ENCODE peak calls at places on chromosomes 11 and 22, in seven cellular contexts. U is endothelial cell of umbilical vein, P is GM12892, J is esophagus squamous epithelium, A is body of pancreas, O is thyroid gland, S is breast epithelium. H is an unnamed sample.

GRCh38 chr11:134045799-134046635 is 22.9 kb upstream of the JAM3 start:
- DNase-seq in U (no peak), A (no peak), J (no peak), O (no peak), S (no peak), P (no peak), H (no peak)

GRCh38 chr11:77130763-77131513 is 2.9 kb downstream of the MYO7A start:
- DNase-seq in A (peak; percentile 53), P (no peak), J (no peak), S (no peak), O (peak; percentile 70), U (no peak), H (no peak)

GRCh38 chr11:112343368-112344039 is 82.8 kb upstream of the PLET1 start:
- DNase-seq in P (no peak), J (no peak), U (peak; percentile 55), A (no peak), O (no peak), S (no peak), H (no peak)

GRCh38 chr11:103863497-103863896 is 172.9 kb upstream of the DDI1 start:
- DNase-seq in U (no peak), A (no peak), J (no peak), S (no peak), P (no peak), O (no peak), H (no peak)

GRCh38 chr11:36376888-36377758 is 81.0 kb downstream of the PRR5L start:
- DNase-seq in S (no peak), P (peak; percentile 36), A (peak; percentile 19), U (peak; percentile 35), J (no peak), O (no peak), H (no peak)

GRCh38 chr11:130999086-130999485 is 82.8 kb upstream of the SNX19 start:
- DNase-seq in A (no peak), U (peak; percentile 64), P (no peak), J (no peak), S (no peak), O (no peak), H (no peak)

GRCh38 chr22:26185190-26185589 is 15.9 kb downstream of the SEZ6L start:
- DNase-seq in O (no peak), U (no peak), A (no peak), J (no peak), P (no peak), S (no peak), H (no peak)

GRCh38 chr11:10858505-10859360 is 880 bp upstream of the ZBED5 start:
- DNase-seq in P (no peak), U (peak; percentile 63), O (peak; percentile 61), J (no peak), S (peak; percentile 60), A (peak; percentile 70), H (peak; percentile 7)

GRCh38 chr11:122556605-122557004 is 98.9 kb upstream of the UBASH3B start:
- DNase-seq in O (peak; percentile 57), U (no peak), P (no peak), J (no peak), S (no peak), A (no peak), H (no peak)

GRCh38 chr11:69874984-69875673 is 55.9 kb upstream of the FGF3 start:
- DNase-seq in O (no peak), J (no peak), U (no peak), A (peak; percentile 2), S (no peak), P (no peak), H (no peak)

GRCh38 chr22:49011379-49011768 is 816.3 kb downstream of the BRD1 start:
- DNase-seq in S (no peak), U (no peak), A (peak; percentile 5), O (no peak), P (no peak), J (no peak), H (no peak)

GRCh38 chr11:13949876-13950275 is 12.6 kb upstream of the SPON1 start:
- DNase-seq in U (peak; percentile 14), A (no peak), O (no peak), J (no peak), P (no peak), S (no peak), H (no peak)

GRCh38 chr22:48945621-48946458 is 881.8 kb downstream of the BRD1 start:
- DNase-seq in S (no peak), A (no peak), O (no peak), P (no peak), J (no peak), U (no peak), H (no peak)

GRCh38 chr11:104001474-104001873 is 35.0 kb upstream of the DDI1 start:
- DNase-seq in J (no peak), A (no peak), S (no peak), O (no peak), P (no peak), U (no peak), H (no peak)

GRCh38 chr11:70574725-70575347 is 176.5 kb downstream of the CTTN start:
- DNase-seq in S (no peak), A (no peak), P (no peak), U (no peak), J (no peak), O (no peak), H (no peak)

GRCh38 chr11:115709297-115709696 is 205.1 kb upstream of the CADM1 start:
- DNase-seq in A (no peak), S (no peak), O (no peak), P (no peak), U (no peak), J (no peak), H (no peak)

GRCh38 chr22:17777005-17777716 is 2.9 kb upstream of the BID start:
- DNase-seq in P (peak; percentile 76), S (no peak), O (no peak), U (peak; percentile 14), J (no peak), A (no peak), H (no peak)

GRCh38 chr11:61004037-61004641 is 32.7 kb downstream of the CD6 start:
- DNase-seq in U (no peak), J (no peak), O (peak; percentile 27), P (no peak), A (no peak), S (no peak), H (no peak)

DNA sequence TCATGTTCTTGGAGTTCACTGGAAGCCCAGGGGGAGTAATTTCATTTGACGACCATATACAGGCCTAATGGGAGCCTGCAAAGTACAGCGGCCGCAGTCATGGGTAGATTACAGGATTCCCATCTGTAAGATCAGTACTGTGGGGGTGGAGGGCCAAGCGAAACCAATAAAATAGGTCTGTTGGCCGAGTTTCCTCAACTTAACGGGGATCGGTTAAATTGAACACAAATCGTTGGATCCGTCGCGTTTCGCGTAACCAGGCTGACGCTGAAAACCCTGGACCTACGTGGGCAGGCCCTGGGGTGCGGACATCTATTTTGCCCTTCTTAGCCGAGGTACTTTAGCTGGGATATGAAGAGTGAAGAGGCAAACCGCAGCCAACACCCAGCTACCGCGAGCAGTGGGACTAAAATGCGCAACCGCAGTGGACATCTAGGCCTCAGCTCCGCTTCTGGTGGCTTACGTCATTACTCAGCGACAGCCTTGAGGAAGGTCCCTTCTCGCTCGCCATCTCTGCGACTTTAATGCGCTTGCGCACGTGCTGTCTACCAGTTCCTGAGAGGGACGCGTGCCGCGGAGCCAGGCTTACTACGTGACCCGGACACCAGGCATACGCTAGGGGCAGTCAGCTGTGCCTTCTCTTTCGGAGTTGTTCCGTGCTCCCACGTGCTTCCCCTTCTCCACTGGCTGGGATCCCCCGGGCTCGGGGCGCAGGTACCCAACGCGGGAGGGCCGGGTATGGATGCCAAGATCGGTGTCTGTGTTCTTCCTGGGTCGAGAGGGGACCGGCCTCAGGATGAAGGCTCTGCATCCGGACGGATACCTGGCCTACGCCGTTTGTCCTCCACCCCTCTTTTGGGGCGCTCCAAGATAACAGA is at the start of gene NAT10:
- DNase-seq in U (peak; percentile 99), J (peak; percentile 87), P (peak; percentile 74), O (peak; percentile 96), S (peak; percentile 97), A (peak; percentile 97), H (peak; percentile 83)
- TF ChIP-seq POLR2A in U (peak; percentile 99), J (peak; percentile 70), P (peak; percentile 98), O (peak; percentile 85), S (peak; percentile 81), A (peak; percentile 95), H (peak; percentile 77)

GRCh38 chr22:46072030-46072881 is 78.1 kb upstream of the PPARA start:
- DNase-seq in O (peak; percentile 76), S (peak; percentile 75), J (no peak), A (peak; percentile 63), U (peak; percentile 55), P (peak; percentile 51), H (no peak)
- TF ChIP-seq POLR2A in O (no peak), S (no peak), J (no peak), A (peak; percentile 44), U (no peak), P (no peak), H (peak; percentile 30)

DNA sequence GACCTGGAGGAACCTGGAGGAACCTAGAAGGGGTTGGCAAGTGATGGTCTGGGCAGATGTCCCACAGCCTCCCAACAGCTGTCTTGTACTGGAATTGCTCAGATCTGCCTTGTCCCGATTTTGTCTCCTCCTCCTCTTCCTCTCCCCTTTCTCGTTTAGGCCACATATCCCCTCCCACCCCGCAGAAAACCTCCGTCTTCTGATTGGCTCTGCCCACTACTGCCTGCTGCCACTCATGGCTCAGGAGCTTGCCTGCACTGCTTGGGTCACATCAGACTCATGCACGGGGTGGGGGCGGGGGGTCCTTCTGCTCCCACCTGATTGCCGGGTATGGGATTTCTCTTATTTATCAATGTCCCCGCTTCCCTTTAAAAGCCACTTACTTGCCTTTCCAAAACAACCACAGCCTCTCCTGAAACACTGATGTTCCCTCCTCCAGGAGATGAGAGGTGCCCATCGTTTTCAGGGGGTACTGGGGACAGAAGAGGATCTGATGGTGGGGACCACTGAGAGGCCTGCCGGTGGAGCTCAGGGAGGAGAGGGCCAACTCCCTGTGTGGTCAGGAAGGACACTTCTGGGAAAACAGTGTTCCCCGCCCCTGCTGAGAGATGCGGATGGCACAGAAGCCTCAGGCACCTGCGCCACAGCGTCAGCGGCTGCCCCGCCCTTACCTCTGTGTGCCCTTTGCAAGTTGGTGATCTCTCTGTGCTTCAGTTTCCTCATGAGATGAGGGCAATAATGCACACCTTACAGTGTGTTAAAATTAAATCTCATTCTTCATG is 14.7 kb downstream of the TOM1 start:
- DNase-seq in P (no peak), S (no peak), A (peak; percentile 7), J (no peak), O (peak; percentile 13), U (no peak), H (no peak)
- TF ChIP-seq POLR2A in P (no peak), S (no peak), A (no peak), J (no peak), O (no peak), U (no peak), H (no peak)

DNA sequence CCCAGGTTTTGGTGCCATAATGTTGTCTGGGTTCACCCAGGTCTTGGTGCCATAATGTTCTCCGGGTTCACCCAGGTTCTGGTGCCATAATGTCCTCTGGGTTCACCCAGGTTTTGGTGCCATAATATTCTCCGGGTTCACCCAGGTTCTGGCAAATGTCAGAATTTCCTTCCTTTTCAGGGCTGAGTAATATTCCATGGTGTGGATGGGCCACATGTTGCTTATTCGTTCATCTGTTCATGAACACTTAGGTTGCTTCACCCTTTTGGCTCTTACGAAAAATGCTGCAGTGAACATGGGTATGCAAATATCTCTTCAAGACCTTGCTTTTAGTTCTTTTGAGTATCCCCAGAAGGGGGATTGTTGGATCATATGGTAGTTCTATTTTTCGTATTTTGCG is 15.1 kb upstream of the GRAMD4 start:
- DNase-seq in O (no peak), S (no peak), J (no peak), U (no peak), P (no peak), A (no peak), H (no peak)
- TF ChIP-seq POLR2A in O (no peak), S (no peak), J (no peak), U (no peak), P (no peak), A (no peak), H (no peak)

H was measured in H54.